ENCODE peak calls at places on chromosomes 3 and 15, in four cellular contexts. One of them, this sample, is unnamed.

GRCh38 chr15:72358532-72359180 is 17.2 kb downstream of the HEXA start:
- DNase-seq in HCT116: no peak
- DNase-seq in left ventricle myocardium inferior: peak
- DNase-seq in fibroblast of mammary gland: peak
- DNase-seq in this sample: no peak

GRCh38 chr3:122067214-122067550 is 12.0 kb downstream of the CD86 start:
- DNase-seq in HCT116: no peak
- DNase-seq in left ventricle myocardium inferior: no peak
- DNase-seq in fibroblast of mammary gland: no peak
- DNase-seq in this sample: no peak

GRCh38 chr3:64595253-64595694 is 92.5 kb downstream of the ADAMTS9 start:
- DNase-seq in HCT116: no peak
- DNase-seq in left ventricle myocardium inferior: peak
- DNase-seq in fibroblast of mammary gland: peak
- DNase-seq in this sample: no peak

GRCh38 chr15:41918506-41919126 is 24.8 kb upstream of the SPTBN5 start:
- DNase-seq in HCT116: no peak
- DNase-seq in left ventricle myocardium inferior: no peak
- DNase-seq in fibroblast of mammary gland: no peak
- DNase-seq in this sample: no peak

GRCh38 chr3:32281570-32282106 is 43.2 kb downstream of the CMTM8 start:
- DNase-seq in HCT116: no peak
- DNase-seq in left ventricle myocardium inferior: no peak
- DNase-seq in fibroblast of mammary gland: no peak
- DNase-seq in this sample: no peak

GRCh38 chr3:22979581-22979980 is 223.5 kb upstream of the UBE2E2 start:
- DNase-seq in HCT116: no peak
- DNase-seq in left ventricle myocardium inferior: no peak
- DNase-seq in fibroblast of mammary gland: no peak
- DNase-seq in this sample: no peak

GRCh38 chr3:158106773-158107461 is 697 bp upstream of the SHOX2 start:
- DNase-seq in HCT116: no peak
- DNase-seq in left ventricle myocardium inferior: no peak
- DNase-seq in fibroblast of mammary gland: peak
- DNase-seq in this sample: peak

GRCh38 chr15:57921371-57921770 is 144.1 kb downstream of the ALDH1A2 start:
- DNase-seq in HCT116: no peak
- DNase-seq in left ventricle myocardium inferior: no peak
- DNase-seq in fibroblast of mammary gland: peak
- DNase-seq in this sample: no peak

GRCh38 chr3:107430214-107431047 is 53.2 kb downstream of the CCDC54 start:
- DNase-seq in HCT116: no peak
- DNase-seq in left ventricle myocardium inferior: no peak
- DNase-seq in fibroblast of mammary gland: peak
- DNase-seq in this sample: peak

GRCh38 chr15:98946301-98947255 is 61.0 kb downstream of the PGPEP1L start:
- DNase-seq in HCT116: no peak
- DNase-seq in left ventricle myocardium inferior: peak
- DNase-seq in fibroblast of mammary gland: peak
- DNase-seq in this sample: no peak

GRCh38 chr3:37770938-37771918 is 90.5 kb upstream of the CTDSPL start:
- DNase-seq in HCT116: no peak
- DNase-seq in left ventricle myocardium inferior: peak
- DNase-seq in fibroblast of mammary gland: no peak
- DNase-seq in this sample: no peak

GRCh38 chr3:41175365-41175764 is 23.9 kb upstream of the CTNNB1 start:
- DNase-seq in HCT116: no peak
- DNase-seq in left ventricle myocardium inferior: no peak
- DNase-seq in fibroblast of mammary gland: peak
- DNase-seq in this sample: no peak

DNA sequence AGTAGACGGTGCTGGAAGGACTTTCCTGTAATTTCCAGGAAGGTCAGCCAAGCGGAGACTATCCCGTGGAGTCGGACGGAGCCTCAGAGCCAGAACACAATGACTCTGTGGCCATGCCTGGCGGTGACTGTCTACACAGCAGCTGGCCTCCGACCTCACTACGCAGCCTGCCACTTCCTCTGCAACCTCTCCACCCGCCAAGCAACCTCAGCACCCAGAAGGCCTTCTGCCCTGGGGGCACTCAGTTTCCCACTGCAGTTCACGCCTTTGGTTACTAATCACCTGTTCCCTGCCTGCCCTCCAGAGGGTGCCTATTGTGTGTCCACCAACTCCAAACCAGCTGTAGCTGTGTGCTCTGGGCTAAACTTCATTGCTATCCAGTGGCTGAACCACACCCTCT is 44.0 kb downstream of the TM2D3 start:
- DNase-seq in HCT116: no peak
- DNase-seq in left ventricle myocardium inferior: no peak
- DNase-seq in fibroblast of mammary gland: no peak
- DNase-seq in this sample: no peak
- TF ChIP-seq CTCF in HCT116: no peak
- TF ChIP-seq CTCF in left ventricle myocardium inferior: no peak
- TF ChIP-seq CTCF in fibroblast of mammary gland: no peak
- TF ChIP-seq CTCF in this sample: no peak

DNA sequence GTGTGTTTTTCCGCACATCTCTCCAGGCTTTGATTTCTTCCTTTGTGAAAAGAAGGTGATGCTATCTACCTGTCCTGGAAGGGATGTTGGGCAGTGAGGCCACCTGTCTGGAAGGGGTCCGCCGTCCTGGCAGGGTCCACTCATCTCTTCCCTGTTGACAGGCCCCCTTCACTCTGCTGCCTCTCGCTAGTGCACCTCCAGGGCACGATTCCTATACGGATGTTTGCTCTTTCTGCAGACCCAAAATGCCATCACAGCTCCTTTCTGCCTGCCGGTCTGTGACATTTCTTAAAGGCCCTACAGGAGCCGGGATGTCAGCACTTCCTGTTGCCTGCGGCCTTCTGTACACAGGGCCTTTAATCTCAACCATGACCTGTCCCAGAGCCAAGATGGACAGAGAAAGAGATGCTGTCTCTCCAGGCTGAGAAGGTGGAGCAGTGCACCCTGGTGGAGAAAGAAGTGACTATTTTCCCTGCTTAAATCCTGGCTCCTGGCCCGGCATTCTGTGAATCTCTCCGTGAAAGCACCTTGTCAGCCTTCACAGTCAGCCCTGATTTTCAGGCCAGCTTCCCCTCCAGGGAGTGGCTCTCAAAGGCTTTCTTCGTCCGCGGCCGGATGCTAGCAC is 7.4 kb downstream of the FAM3D start:
- DNase-seq in HCT116: peak
- DNase-seq in left ventricle myocardium inferior: no peak
- DNase-seq in fibroblast of mammary gland: peak
- DNase-seq in this sample: no peak
- TF ChIP-seq CTCF in HCT116: peak
- TF ChIP-seq CTCF in left ventricle myocardium inferior: peak
- TF ChIP-seq CTCF in fibroblast of mammary gland: peak
- TF ChIP-seq CTCF in this sample: no peak

DNA sequence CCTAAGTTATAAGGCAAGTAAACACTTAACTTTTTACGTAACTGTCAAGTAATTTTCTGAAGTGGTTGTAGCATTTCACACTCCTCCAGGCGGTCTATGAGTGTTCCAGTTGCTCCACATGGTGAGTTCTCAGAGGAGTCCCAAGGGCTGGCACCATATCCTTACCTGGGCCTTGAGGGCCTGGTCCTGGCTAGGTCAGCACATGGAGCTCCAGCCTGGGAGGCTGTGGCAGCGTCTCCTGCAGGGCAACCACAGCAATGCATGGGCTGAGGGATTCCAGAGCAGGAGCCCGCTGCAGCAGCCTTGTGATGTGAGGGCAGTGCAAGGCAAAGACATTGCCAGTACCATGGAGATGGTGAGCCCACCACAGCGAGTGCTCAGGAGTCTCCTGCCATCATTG is 32.2 kb upstream of the LYZL4 start:
- DNase-seq in HCT116: no peak
- DNase-seq in left ventricle myocardium inferior: no peak
- DNase-seq in fibroblast of mammary gland: no peak
- DNase-seq in this sample: no peak
- TF ChIP-seq CTCF in HCT116: no peak
- TF ChIP-seq CTCF in left ventricle myocardium inferior: no peak
- TF ChIP-seq CTCF in fibroblast of mammary gland: peak
- TF ChIP-seq CTCF in this sample: no peak

GRCh38 chr3:128504533-128504915 is 11.5 kb upstream of the GATA2 start:
- DNase-seq in HCT116: no peak
- DNase-seq in left ventricle myocardium inferior: no peak
- DNase-seq in fibroblast of mammary gland: no peak
- DNase-seq in this sample: no peak

GRCh38 chr3:128502712-128503111 is 9.7 kb upstream of the GATA2 start:
- DNase-seq in HCT116: no peak
- DNase-seq in left ventricle myocardium inferior: no peak
- DNase-seq in fibroblast of mammary gland: no peak
- DNase-seq in this sample: no peak

GRCh38 chr3:128501431-128501830 is 8.4 kb upstream of the GATA2 start:
- DNase-seq in HCT116: no peak
- DNase-seq in left ventricle myocardium inferior: no peak
- DNase-seq in fibroblast of mammary gland: no peak
- DNase-seq in this sample: no peak

GRCh38 chr3:128503751-128504532 is 10.9 kb upstream of the GATA2 start:
- DNase-seq in HCT116: no peak
- DNase-seq in left ventricle myocardium inferior: no peak
- DNase-seq in fibroblast of mammary gland: no peak
- DNase-seq in this sample: no peak

GRCh38 chr3:128503164-128503651 is 10.2 kb upstream of the GATA2 start:
- DNase-seq in HCT116: no peak
- DNase-seq in left ventricle myocardium inferior: no peak
- DNase-seq in fibroblast of mammary gland: no peak
- DNase-seq in this sample: no peak
- TF ChIP-seq CTCF in HCT116: peak
- TF ChIP-seq CTCF in left ventricle myocardium inferior: peak
- TF ChIP-seq CTCF in fibroblast of mammary gland: peak
- TF ChIP-seq CTCF in this sample: no peak

GRCh38 chr3:80688814-80689213 is 921.0 kb upstream of the ROBO1 start:
- DNase-seq in HCT116: no peak
- DNase-seq in left ventricle myocardium inferior: no peak
- DNase-seq in fibroblast of mammary gland: peak
- DNase-seq in this sample: no peak
- TF ChIP-seq CTCF in HCT116: no peak
- TF ChIP-seq CTCF in left ventricle myocardium inferior: peak
- TF ChIP-seq CTCF in fibroblast of mammary gland: peak
- TF ChIP-seq CTCF in this sample: no peak

GRCh38 chr15:74295800-74296199 is 59.7 kb downstream of the CCDC33 start:
- DNase-seq in HCT116: no peak
- DNase-seq in left ventricle myocardium inferior: no peak
- DNase-seq in fibroblast of mammary gland: no peak
- DNase-seq in this sample: no peak
- TF ChIP-seq CTCF in HCT116: peak
- TF ChIP-seq CTCF in left ventricle myocardium inferior: peak
- TF ChIP-seq CTCF in fibroblast of mammary gland: peak
- TF ChIP-seq CTCF in this sample: no peak

GRCh38 chr3:155870945-155871745 is 695 bp downstream of the GMPS start:
- DNase-seq in HCT116: no peak
- DNase-seq in left ventricle myocardium inferior: peak
- DNase-seq in fibroblast of mammary gland: peak
- DNase-seq in this sample: peak
- TF ChIP-seq CTCF in HCT116: no peak
- TF ChIP-seq CTCF in left ventricle myocardium inferior: no peak
- TF ChIP-seq CTCF in fibroblast of mammary gland: no peak
- TF ChIP-seq CTCF in this sample: no peak

DNA sequence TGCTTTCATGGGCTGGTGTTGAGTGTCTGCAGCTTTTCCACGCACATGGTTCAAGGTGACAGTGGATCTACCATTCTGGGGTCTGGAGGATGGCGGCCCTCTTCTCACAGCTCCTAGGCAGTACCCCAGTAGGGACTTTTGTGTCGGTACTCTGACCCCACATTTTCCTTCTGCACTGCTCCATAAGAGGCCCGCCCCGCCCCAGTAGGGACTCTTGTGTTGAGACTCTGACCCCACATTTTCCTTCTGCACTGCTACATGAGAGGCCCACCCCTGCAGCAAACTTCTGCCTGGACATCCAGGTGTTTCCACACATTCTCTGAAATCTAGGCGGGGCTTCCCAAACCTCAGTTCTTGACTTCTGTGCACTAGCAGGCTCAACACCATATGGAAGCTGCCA is 383.4 kb upstream of the MEIS2 start:
- DNase-seq in HCT116: no peak
- DNase-seq in left ventricle myocardium inferior: no peak
- DNase-seq in fibroblast of mammary gland: no peak
- DNase-seq in this sample: no peak
- TF ChIP-seq CTCF in HCT116: no peak
- TF ChIP-seq CTCF in left ventricle myocardium inferior: no peak
- TF ChIP-seq CTCF in fibroblast of mammary gland: no peak
- TF ChIP-seq CTCF in this sample: no peak

GRCh38 chr15:100671124-100671680 is 68.8 kb downstream of the ASB7 start:
- DNase-seq in HCT116: no peak
- DNase-seq in left ventricle myocardium inferior: no peak
- DNase-seq in fibroblast of mammary gland: no peak
- DNase-seq in this sample: no peak

GRCh38 chr15:100670505-100671021 is 68.2 kb downstream of the ASB7 start:
- DNase-seq in HCT116: no peak
- DNase-seq in left ventricle myocardium inferior: no peak
- DNase-seq in fibroblast of mammary gland: no peak
- DNase-seq in this sample: no peak

GRCh38 chr15:100672959-100673358 is 70.6 kb downstream of the ASB7 start:
- DNase-seq in HCT116: no peak
- DNase-seq in left ventricle myocardium inferior: no peak
- DNase-seq in fibroblast of mammary gland: no peak
- DNase-seq in this sample: no peak

GRCh38 chr15:100669260-100669659 is 66.9 kb downstream of the ASB7 start:
- DNase-seq in HCT116: no peak
- DNase-seq in left ventricle myocardium inferior: no peak
- DNase-seq in fibroblast of mammary gland: no peak
- DNase-seq in this sample: no peak

GRCh38 chr15:100671858-100672543 is 69.6 kb downstream of the ASB7 start:
- DNase-seq in HCT116: peak
- DNase-seq in left ventricle myocardium inferior: no peak
- DNase-seq in fibroblast of mammary gland: peak
- DNase-seq in this sample: peak
- TF ChIP-seq CTCF in HCT116: peak
- TF ChIP-seq CTCF in left ventricle myocardium inferior: peak
- TF ChIP-seq CTCF in fibroblast of mammary gland: peak
- TF ChIP-seq CTCF in this sample: peak

GRCh38 chr15:59185725-59186124 is 20.9 kb upstream of the LDHAL6B start:
- DNase-seq in HCT116: no peak
- DNase-seq in left ventricle myocardium inferior: no peak
- DNase-seq in fibroblast of mammary gland: no peak
- DNase-seq in this sample: no peak
- TF ChIP-seq CTCF in HCT116: peak
- TF ChIP-seq CTCF in left ventricle myocardium inferior: no peak
- TF ChIP-seq CTCF in fibroblast of mammary gland: peak
- TF ChIP-seq CTCF in this sample: no peak